ENCODE peak calls at places on chromosomes 5 and 9, in six cellular contexts. O is body of pancreas, F is AG09309, R is astrocyte, Z is lung, W is AG10803. J is an unnamed sample.

GRCh38 chr5:114782869-114783268 is 386.8 kb downstream of the TRIM36 start:
- DNase-seq in O (no peak), F (no peak), R (no peak), Z (no peak), W (no peak), J (peak; percentile 9)

GRCh38 chr5:135373747-135374515 is 25.1 kb downstream of the MACROH2A1 start:
- DNase-seq in O (no peak), F (no peak), R (no peak), Z (no peak), W (no peak), J (no peak)

GRCh38 chr9:14294659-14295058 is 19.3 kb downstream of the NFIB start:
- DNase-seq in O (peak; percentile 59), F (no peak), R (no peak), Z (no peak), W (no peak), J (no peak)

GRCh38 chr9:96719538-96720315 is 58.2 kb downstream of the ZNF510 start:
- DNase-seq in O (peak; percentile 35), F (no peak), R (no peak), Z (no peak), W (no peak), J (no peak)

GRCh38 chr9:136773386-136774044 is 9.2 kb upstream of the LCN15 start:
- DNase-seq in O (no peak), F (no peak), R (no peak), Z (peak; percentile 51), W (no peak), J (peak; percentile 69)

GRCh38 chr9:93012998-93013855 is 45.3 kb upstream of the SUSD3 start:
- DNase-seq in O (no peak), F (no peak), R (no peak), Z (no peak), W (no peak), J (no peak)

GRCh38 chr9:7223981-7224380 is 466.2 kb downstream of the KDM4C start:
- DNase-seq in O (no peak), F (no peak), R (no peak), Z (no peak), W (no peak), J (no peak)

GRCh38 chr5:52580921-52581320 is 206.8 kb upstream of the ITGA1 start:
- DNase-seq in O (no peak), F (no peak), R (peak; percentile 35), Z (no peak), W (peak; percentile 26), J (no peak)

GRCh38 chr5:74017786-74018211 is 391.8 kb downstream of the ARHGEF28 start:
- DNase-seq in O (peak; percentile 13), F (peak; percentile 18), R (peak; percentile 58), Z (no peak), W (peak; percentile 53), J (no peak)

GRCh38 chr9:19127881-19128719 is 808 bp upstream of the PLIN2 start:
- DNase-seq in O (peak; percentile 23), F (no peak), R (no peak), Z (peak; percentile 32), W (no peak), J (peak; percentile 19)

GRCh38 chr5:30502277-30502676 is 691.2 kb upstream of the CDH6 start:
- DNase-seq in O (no peak), F (no peak), R (peak; percentile 79), Z (no peak), W (no peak), J (no peak)

GRCh38 chr9:69036319-69036718 is 767 bp downstream of the FXN start:
- DNase-seq in O (peak; percentile 36), F (no peak), R (no peak), Z (no peak), W (no peak), J (no peak)

GRCh38 chr5:107067391-107067790 is 603.3 kb downstream of the EFNA5 start:
- DNase-seq in O (no peak), F (no peak), R (no peak), Z (no peak), W (no peak), J (no peak)
- TF ChIP-seq CTCF in O (no peak), F (no peak), R (no peak), Z (no peak), W (no peak), J (no peak)

GRCh38 chr5:3600106-3600997 is 4.7 kb downstream of the IRX1 start:
- DNase-seq in O (no peak), F (no peak), R (peak; percentile 17), Z (no peak), W (no peak), J (peak; percentile 33)
- H3K4me3 ChIP-seq in O (no peak overlapping the region), F (no peak overlapping the region), R (peak overlapping the region; percentile 42), Z (no peak overlapping the region), W (peak overlapping the region; percentile 62), J (peak overlapping the region; percentile 9)

GRCh38 chr5:38551020-38552017 is 5.1 kb downstream of the LIFR start:
- DNase-seq in O (peak; percentile 63), F (no peak), R (peak; percentile 41), Z (no peak), W (peak; percentile 66), J (peak; percentile 26)
- TF ChIP-seq CTCF in O (peak; percentile 69), F (peak; percentile 69), R (peak; percentile 80), Z (peak; percentile 24), W (peak; percentile 79), J (peak; percentile 70)

GRCh38 chr9:76703270-76703669 is 61.0 kb upstream of the PCA3 start:
- DNase-seq in O (no peak), F (no peak), R (no peak), Z (no peak), W (no peak), J (no peak)

GRCh38 chr9:76709020-76709419 is 55.2 kb upstream of the PCA3 start:
- DNase-seq in O (no peak), F (no peak), R (no peak), Z (no peak), W (no peak), J (no peak)

GRCh38 chr9:76713371-76713770 is 50.9 kb upstream of the PCA3 start:
- DNase-seq in O (peak; percentile 8), F (no peak), R (no peak), Z (no peak), W (no peak), J (no peak)

GRCh38 chr9:76704601-76705204 is 59.5 kb upstream of the PCA3 start:
- DNase-seq in O (peak; percentile 32), F (peak; percentile 86), R (peak; percentile 88), Z (no peak), W (peak; percentile 95), J (no peak)

GRCh38 chr9:76707510-76707909 is 56.7 kb upstream of the PCA3 start:
- DNase-seq in O (no peak), F (no peak), R (no peak), Z (no peak), W (no peak), J (no peak)
- H3K4me3 ChIP-seq in O (no peak overlapping the region), F (no peak overlapping the region), R (no peak overlapping the region), Z (no peak overlapping the region), W (no peak overlapping the region), J (no peak overlapping the region)

GRCh38 chr5:36442352-36442751 is 140.7 kb upstream of the RANBP3L start:
- DNase-seq in O (peak; percentile 18), F (no peak), R (peak; percentile 48), Z (no peak), W (no peak), J (peak; percentile 40)
- TF ChIP-seq CTCF in O (no peak), F (no peak), R (no peak), Z (no peak), W (no peak), J (no peak)

GRCh38 chr9:110257971-110258370 is 1.7 kb upstream of the TXN start:
- DNase-seq in O (no peak), F (no peak), R (no peak), Z (no peak), W (no peak), J (no peak)
- H3K4me3 ChIP-seq in O (no peak overlapping the region), F (no peak overlapping the region), R (no peak overlapping the region), Z (no peak overlapping the region), W (peak overlapping the region; percentile 87), J (no peak overlapping the region)

GRCh38 chr5:27821681-27822080 is 783.3 kb upstream of the CDH9 start:
- DNase-seq in O (no peak), F (no peak), R (no peak), Z (no peak), W (no peak), J (no peak)
- TF ChIP-seq CTCF in O (no peak), F (no peak), R (no peak), Z (no peak), W (no peak), J (no peak)

GRCh38 chr5:126477281-126477680 is 54.1 kb downstream of the GRAMD2B start:
- DNase-seq in O (no peak), F (no peak), R (peak; percentile 68), Z (no peak), W (no peak), J (no peak)

GRCh38 chr5:126481243-126481642 is 58.0 kb downstream of the GRAMD2B start:
- DNase-seq in O (no peak), F (no peak), R (peak; percentile 79), Z (no peak), W (peak; percentile 67), J (no peak)

GRCh38 chr5:126480824-126481223 is 57.6 kb downstream of the GRAMD2B start:
- DNase-seq in O (no peak), F (no peak), R (no peak), Z (no peak), W (no peak), J (no peak)

GRCh38 chr5:126479810-126480209 is 56.6 kb downstream of the GRAMD2B start:
- DNase-seq in O (no peak), F (no peak), R (no peak), Z (no peak), W (no peak), J (no peak)

GRCh38 chr5:126477681-126478117 is 54.5 kb downstream of the GRAMD2B start:
- DNase-seq in O (no peak), F (no peak), R (peak; percentile 12), Z (no peak), W (peak; percentile 74), J (no peak)
- H3K4me3 ChIP-seq in O (no peak overlapping the region), F (no peak overlapping the region), R (no peak overlapping the region), Z (no peak overlapping the region), W (no peak overlapping the region), J (no peak overlapping the region)

DNA sequence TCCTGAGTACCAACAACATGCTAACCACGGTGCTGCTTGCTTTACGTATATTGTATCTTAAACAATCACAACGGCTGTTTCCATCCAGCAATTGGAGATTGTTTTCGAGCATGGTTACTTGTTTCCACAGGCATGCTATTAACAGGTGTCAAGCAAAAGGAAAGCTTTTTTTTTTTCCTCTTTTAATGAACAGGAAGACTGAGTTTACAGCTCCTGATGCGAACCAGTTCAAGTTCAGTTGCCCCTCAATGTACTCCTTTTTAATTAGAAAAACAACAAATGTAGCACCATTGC is 186.8 kb downstream of the PDZD2 start:
- DNase-seq in O (no peak), F (no peak), R (no peak), Z (no peak), W (no peak), J (no peak)
- TF ChIP-seq CTCF in O (no peak), F (no peak), R (no peak), Z (no peak), W (no peak), J (no peak)

GRCh38 chr9:37936376-37936775 is 32.4 kb upstream of the SLC25A51 start:
- DNase-seq in O (no peak), F (no peak), R (no peak), Z (no peak), W (no peak), J (no peak)
- H3K4me3 ChIP-seq in O (no peak overlapping the region), F (no peak overlapping the region), R (no peak overlapping the region), Z (no peak overlapping the region), W (no peak overlapping the region), J (no peak overlapping the region)